ENCODE peak calls at places on chromosomes 1 and 21, in six cellular contexts. R is uterus; Y is A172; N is NCI-H526; D is activated CD4-positive, alpha-beta T cell treated with anti-CD3 and anti-CD28 coated beads, Interleukin-2, amount 50 U/mL, for 1 hour; T is NT2/D1. K is an unnamed sample.

GRCh38 chr1:192170196-192170984 is 12.1 kb downstream of the RGS18 start:
- DNase-seq in Y (no peak), R (no peak), N (no peak), T (no peak), D (no peak), K (no peak)

GRCh38 chr1:41638086-41639024 is 153.9 kb upstream of the EDN2 start:
- DNase-seq in T (no peak), D (no peak), R (no peak), Y (no peak), N (no peak), K (no peak)

GRCh38 chr1:9078035-9078948 is 8.9 kb upstream of the SLC2A5 start:
- DNase-seq in D (no peak), T (no peak), R (no peak), N (no peak), Y (peak; percentile 76), K (no peak)

GRCh38 chr21:9772348-9772672 is 749.1 kb upstream of the TPTE start:
- DNase-seq in T (no peak), R (no peak), N (no peak), Y (no peak), D (no peak), K (no peak)

GRCh38 chr1:62318320-62318755 is 896 bp downstream of the KANK4 start:
- DNase-seq in T (no peak), Y (no peak), R (no peak), D (no peak), N (no peak), K (no peak)

GRCh38 chr1:10280442-10281350 is 70.3 kb downstream of the KIF1B start:
- DNase-seq in N (no peak), D (no peak), Y (no peak), T (no peak), R (no peak), K (no peak)

GRCh38 chr1:151635479-151636072 is 23.7 kb downstream of the SNX27 start:
- DNase-seq in R (no peak), D (no peak), Y (no peak), N (no peak), T (no peak), K (no peak)

GRCh38 chr1:206471415-206471801 is 1.1 kb downstream of the IKBKE start:
- DNase-seq in Y (no peak), N (no peak), D (no peak), R (no peak), T (no peak), K (no peak)

GRCh38 chr1:174768516-174768915 is 231.2 kb upstream of the CACYBP start:
- DNase-seq in Y (no peak), N (no peak), T (no peak), D (no peak), R (no peak), K (no peak)

GRCh38 chr1:204081156-204081790 is 8.4 kb downstream of the SOX13 start:
- DNase-seq in Y (no peak), R (no peak), D (no peak), T (no peak), N (no peak), K (no peak)

GRCh38 chr1:222369991-222370910 is 177.7 kb downstream of the HHIPL2 start:
- DNase-seq in T (peak; percentile 36), Y (peak; percentile 98), N (no peak), D (no peak), R (no peak), K (no peak)

GRCh38 chr1:165116732-165117131 is 239.8 kb downstream of the LMX1A start:
- DNase-seq in T (no peak), D (no peak), N (no peak), R (no peak), Y (peak; percentile 67), K (no peak)

GRCh38 chr1:110005971-110006370 is 21.4 kb downstream of the AHCYL1 start:
- DNase-seq in N (no peak), R (no peak), D (no peak), T (no peak), Y (no peak), K (no peak)

GRCh38 chr1:9028921-9029715 is 2.9 kb upstream of the SLC2A7 start:
- DNase-seq in Y (no peak), T (no peak), D (no peak), N (no peak), R (no peak), K (no peak)

GRCh38 chr1:237789619-237790018 is 101.1 kb downstream of the ZP4 start:
- DNase-seq in Y (no peak), D (no peak), T (no peak), N (peak; percentile 8), R (no peak), K (no peak)